ENCODE peak calls at places on chromosomes 1 and 21, in nine cellular contexts. Y is A549, D is tibial nerve, H is heart left ventricle, S is IMR-90, O is sigmoid colon, F is adrenal gland, A is uterus, X is spleen. P is an unnamed sample.

GRCh38 chr21:29318354-29318753 is 19.6 kb downstream of the BACH1 start:
- DNase-seq in Y (no peak), D (no peak), H (no peak), S (peak), O (no peak), F (no peak), A (no peak), X (no peak), P (peak)

GRCh38 chr21:31173881-31174555 is 135.7 kb upstream of the KRTAP19-8 start:
- DNase-seq in Y (no peak), D (no peak), H (peak), S (no peak), O (no peak), F (peak), A (peak), X (no peak), P (peak)

GRCh38 chr1:106944721-106945120 is 111.8 kb upstream of the PRMT6 start:
- DNase-seq in Y (no peak), D (no peak), H (no peak), S (peak), O (no peak), F (no peak), A (no peak), X (no peak), P (no peak)

GRCh38 chr1:206706298-206706791 is 21.6 kb downstream of the MAPKAPK2 start:
- DNase-seq in Y (no peak), D (no peak), H (no peak), S (peak), O (peak), F (no peak), A (peak), X (no peak), P (no peak)

GRCh38 chr1:910881-911721 is 12.6 kb upstream of the SAMD11 start:
- DNase-seq in Y (peak), D (peak), H (no peak), S (peak), O (peak), F (peak), A (peak), X (peak), P (peak)

GRCh38 chr1:24018611-24019580 is 38.8 kb upstream of the SRSF10 start:
- DNase-seq in Y (peak), D (peak), H (peak), S (peak), O (peak), F (peak), A (peak), X (no peak), P (peak)

GRCh38 chr1:11499825-11500331 is 20.9 kb downstream of the DISP3 start:
- DNase-seq in Y (no peak), D (no peak), H (no peak), S (no peak), O (peak), F (no peak), A (no peak), X (peak), P (no peak)

GRCh38 chr1:170665625-170666024 is 1.7 kb downstream of the PRRX1 start:
- DNase-seq in Y (no peak), D (no peak), H (peak), S (no peak), O (no peak), F (no peak), A (peak), X (no peak), P (no peak)

GRCh38 chr1:101261629-101262028 is 24.8 kb downstream of the S1PR1 start:
- DNase-seq in Y (no peak), D (no peak), H (no peak), S (no peak), O (no peak), F (no peak), A (no peak), X (no peak), P (no peak)

GRCh38 chr21:42737969-42738590 is 84.7 kb downstream of the PDE9A start:
- DNase-seq in Y (no peak), D (no peak), H (peak), S (no peak), O (peak), F (peak), A (peak), X (peak), P (peak)

GRCh38 chr1:67013573-67013972 is 40.4 kb downstream of the SLC35D1 start:
- DNase-seq in Y (no peak), D (no peak), H (no peak), S (peak), O (no peak), F (no peak), A (no peak), X (no peak), P (no peak)

GRCh38 chr1:181482521-181483083 is 715 bp upstream of the CACNA1E start:
- DNase-seq in Y (peak), D (no peak), H (peak), S (peak), O (no peak), F (peak), A (no peak), X (peak), P (no peak)

GRCh38 chr1:46547481-46548383 is 3.7 kb downstream of the KNCN start:
- DNase-seq in Y (peak), D (no peak), H (peak), S (peak), O (no peak), F (no peak), A (no peak), X (peak), P (no peak)

GRCh38 chr1:65674522-65674921 is 118.2 kb upstream of the PDE4B start:
- DNase-seq in Y (no peak), D (no peak), H (no peak), S (no peak), O (no peak), F (no peak), A (no peak), X (no peak), P (no peak)

GRCh38 chr1:18794066-18794465 is 65.4 kb downstream of the TAS1R2 start:
- DNase-seq in Y (no peak), D (no peak), H (no peak), S (no peak), O (no peak), F (no peak), A (no peak), X (no peak), P (no peak)

GRCh38 chr1:204072951-204073836 is at the start of gene SOX13:
- DNase-seq in Y (peak), D (peak), H (peak), S (peak), O (peak), F (peak), A (peak), X (peak), P (peak)

GRCh38 chr21:10463156-10463555 is 58.2 kb upstream of the TPTE start:
- DNase-seq in Y (no peak), D (no peak), H (no peak), S (no peak), O (no peak), F (no peak), A (no peak), X (no peak), P (no peak)

GRCh38 chr1:215710340-215710971 is 143.4 kb downstream of the KCTD3 start:
- DNase-seq in Y (peak), D (no peak), H (no peak), S (peak), O (no peak), F (no peak), A (no peak), X (no peak), P (no peak)

GRCh38 chr1:50265790-50266314 is 157.1 kb downstream of the ELAVL4 start:
- DNase-seq in Y (no peak), D (no peak), H (no peak), S (no peak), O (peak), F (peak), A (peak), X (no peak), P (no peak)

GRCh38 chr1:226063362-226064167 is 1.0 kb downstream of the H3-3A start:
- DNase-seq in Y (peak), D (peak), H (peak), S (peak), O (peak), F (peak), A (peak), X (peak), P (peak)

GRCh38 chr1:187464320-187464719 is 635.6 kb downstream of the PLA2G4A start:
- DNase-seq in Y (no peak), D (no peak), H (no peak), S (no peak), O (no peak), F (no peak), A (no peak), X (no peak), P (no peak)

GRCh38 chr1:242454262-242455051 is 70.0 kb downstream of the PLD5 start:
- DNase-seq in Y (peak), D (no peak), H (no peak), S (peak), O (no peak), F (no peak), A (no peak), X (no peak), P (peak)

GRCh38 chr1:100699744-100700143 is 19.8 kb upstream of the VCAM1 start:
- DNase-seq in Y (no peak), D (no peak), H (no peak), S (peak), O (no peak), F (no peak), A (no peak), X (no peak), P (no peak)

GRCh38 chr1:30322859-30323257 is 400.5 kb downstream of the MATN1 start:
- DNase-seq in Y (no peak), D (no peak), H (no peak), S (no peak), O (no peak), F (peak), A (no peak), X (no peak), P (no peak)

GRCh38 chr1:150182233-150182632 is 32.5 kb downstream of the PLEKHO1 start:
- DNase-seq in Y (no peak), D (no peak), H (no peak), S (no peak), O (peak), F (no peak), A (no peak), X (no peak), P (no peak)

GRCh38 chr1:26584022-26584485 is 54.5 kb downstream of the RPS6KA1 start:
- DNase-seq in Y (peak), D (no peak), H (no peak), S (no peak), O (no peak), F (no peak), A (no peak), X (no peak), P (no peak)

GRCh38 chr1:22850681-22851080 is 122.0 kb downstream of the LACTBL1 start:
- DNase-seq in Y (no peak), D (no peak), H (peak), S (peak), O (no peak), F (peak), A (no peak), X (no peak), P (peak)

GRCh38 chr1:22117238-22117637 is 25.7 kb downstream of the WNT4 start:
- DNase-seq in Y (no peak), D (no peak), H (no peak), S (no peak), O (peak), F (no peak), A (no peak), X (no peak), P (no peak)

GRCh38 chr1:161182214-161182613 is 4.9 kb upstream of the B4GALT3 start:
- DNase-seq in Y (peak), D (no peak), H (no peak), S (peak), O (no peak), F (no peak), A (no peak), X (peak), P (no peak)

GRCh38 chr21:17371470-17371869 is 141.4 kb upstream of the CXADR start:
- DNase-seq in Y (no peak), D (no peak), H (no peak), S (peak), O (no peak), F (no peak), A (no peak), X (no peak), P (no peak)

GRCh38 chr1:25617626-25618432 is 1.2 kb downstream of the MAN1C1 start:
- DNase-seq in Y (no peak), D (no peak), H (peak), S (no peak), O (peak), F (no peak), A (no peak), X (peak), P (no peak)

GRCh38 chr1:35808376-35809155 is 750 bp downstream of the AGO4 start:
- DNase-seq in Y (peak), D (no peak), H (peak), S (no peak), O (peak), F (no peak), A (peak), X (peak), P (peak)

GRCh38 chr1:99599678-99600175 is 46.2 kb upstream of the PALMD start:
- DNase-seq in Y (peak), D (no peak), H (peak), S (peak), O (no peak), F (peak), A (peak), X (no peak), P (no peak)

GRCh38 chr1:57770772-57771171 is 346.9 kb upstream of the DAB1 start:
- DNase-seq in Y (peak), D (no peak), H (no peak), S (peak), O (no peak), F (no peak), A (no peak), X (no peak), P (no peak)

GRCh38 chr1:235588916-235589515 is 60.6 kb downstream of the GNG4 start:
- DNase-seq in Y (peak), D (no peak), H (no peak), S (peak), O (no peak), F (no peak), A (peak), X (peak), P (no peak)

GRCh38 chr1:217076902-217077301 is 353.7 kb upstream of the ESRRG start:
- DNase-seq in Y (no peak), D (no peak), H (no peak), S (peak), O (no peak), F (no peak), A (no peak), X (no peak), P (no peak)

GRCh38 chr1:27520651-27521050 is 30.7 kb upstream of the WASF2 start:
- DNase-seq in Y (no peak), D (no peak), H (no peak), S (no peak), O (no peak), F (no peak), A (no peak), X (no peak), P (no peak)

GRCh38 chr1:235649722-235650163 is at the start of gene GNG4:
- DNase-seq in Y (peak), D (no peak), H (no peak), S (no peak), O (peak), F (no peak), A (no peak), X (peak), P (no peak)

GRCh38 chr1:15038232-15039016 is 115.1 kb upstream of the TMEM51 start:
- DNase-seq in Y (peak), D (no peak), H (no peak), S (peak), O (no peak), F (no peak), A (no peak), X (no peak), P (no peak)

DNA sequence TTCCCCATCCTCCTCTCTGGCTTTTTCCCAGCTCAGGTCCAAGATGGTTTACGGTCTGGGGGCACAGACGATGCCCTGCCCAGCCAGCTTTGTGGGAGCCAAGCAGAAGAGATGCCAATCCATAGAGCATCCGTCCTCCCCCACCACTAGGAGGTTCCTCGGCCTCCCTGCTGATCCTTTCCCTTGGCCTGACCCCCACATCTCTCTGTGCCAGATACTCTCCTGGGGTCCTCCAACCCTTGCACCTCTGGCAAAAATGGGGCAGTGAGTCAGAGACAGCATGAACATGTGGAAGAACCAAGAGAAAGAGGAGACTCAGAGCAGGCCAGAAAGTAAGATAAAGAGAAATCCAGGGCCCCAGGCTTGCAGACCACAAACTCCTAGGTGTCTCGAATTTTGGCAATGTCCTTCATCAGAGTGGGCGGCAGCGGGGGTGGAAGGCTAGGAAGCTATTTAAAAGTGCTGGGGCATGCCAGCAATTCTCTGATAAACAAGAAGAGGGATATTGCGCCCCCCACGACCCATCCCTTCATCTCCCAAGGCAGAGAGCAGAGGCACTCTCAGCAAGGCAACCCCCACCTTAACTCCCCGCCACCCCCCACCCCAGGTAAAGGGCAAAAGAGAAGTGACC is 11.4 kb downstream of the BLACAT1 start:
- DNase-seq in Y (no peak), D (no peak), H (peak), S (no peak), O (no peak), F (no peak), A (no peak), X (no peak), P (no peak)
- H3K4me3 ChIP-seq in Y (no peak), D (no peak), H (peak), S (no peak), O (peak), F (no peak), A (peak), X (no peak), P (no peak)

GRCh38 chr21:45981641-45982255 is at the start of gene COL6A1:
- DNase-seq in Y (no peak), D (no peak), H (peak), S (peak), O (peak), F (peak), A (peak), X (peak), P (peak)
- TF ChIP-seq POLR2A in Y (peak), D (no peak), H (no peak), S (peak), O (peak), F (peak), A (peak), X (no peak), P (peak)

GRCh38 chr1:207817778-207818751 is 66.2 kb downstream of the CD46 start:
- DNase-seq in Y (no peak), D (no peak), H (no peak), S (no peak), O (peak), F (peak), A (peak), X (no peak), P (no peak)
- H3K27ac ChIP-seq in Y (peak), D (no peak), H (peak), S (no peak), O (peak), F (peak), A (peak), X (no peak), P (peak)

GRCh38 chr1:232704256-232704655 is 74.3 kb upstream of the SIPA1L2 start:
- DNase-seq in Y (no peak), D (no peak), H (no peak), S (no peak), O (no peak), F (no peak), A (no peak), X (no peak), P (no peak)

GRCh38 chr1:232707142-232707541 is 77.2 kb upstream of the SIPA1L2 start:
- DNase-seq in Y (no peak), D (no peak), H (no peak), S (no peak), O (no peak), F (no peak), A (no peak), X (no peak), P (peak)

GRCh38 chr1:232705815-232706575 is 76.1 kb upstream of the SIPA1L2 start:
- DNase-seq in Y (no peak), D (no peak), H (no peak), S (no peak), O (peak), F (peak), A (peak), X (no peak), P (peak)

GRCh38 chr1:232709339-232709738 is 79.4 kb upstream of the SIPA1L2 start:
- DNase-seq in Y (no peak), D (no peak), H (no peak), S (peak), O (no peak), F (no peak), A (no peak), X (no peak), P (no peak)

GRCh38 chr1:232704694-232705680 is 75.1 kb upstream of the SIPA1L2 start:
- DNase-seq in Y (peak), D (peak), H (no peak), S (peak), O (peak), F (peak), A (peak), X (no peak), P (peak)
- H3K4me3 ChIP-seq in Y (no peak), D (no peak), H (no peak), S (no peak), O (no peak), F (no peak), A (no peak), X (no peak), P (no peak)

GRCh38 chr1:40977721-40978120 is 1.8 kb upstream of the CTPS1 start:
- DNase-seq in Y (peak), D (no peak), H (no peak), S (no peak), O (no peak), F (no peak), A (no peak), X (no peak), P (no peak)

GRCh38 chr1:40980068-40980452 is 564 bp downstream of the CTPS1 start:
- DNase-seq in Y (no peak), D (no peak), H (peak), S (no peak), O (no peak), F (no peak), A (no peak), X (no peak), P (no peak)

GRCh38 chr1:40980453-40981121 is 1.1 kb downstream of the CTPS1 start:
- DNase-seq in Y (peak), D (no peak), H (no peak), S (peak), O (no peak), F (peak), A (peak), X (no peak), P (peak)

GRCh38 chr1:40978886-40979240 is 633 bp upstream of the CTPS1 start:
- DNase-seq in Y (no peak), D (no peak), H (no peak), S (no peak), O (peak), F (peak), A (peak), X (no peak), P (no peak)

DNA sequence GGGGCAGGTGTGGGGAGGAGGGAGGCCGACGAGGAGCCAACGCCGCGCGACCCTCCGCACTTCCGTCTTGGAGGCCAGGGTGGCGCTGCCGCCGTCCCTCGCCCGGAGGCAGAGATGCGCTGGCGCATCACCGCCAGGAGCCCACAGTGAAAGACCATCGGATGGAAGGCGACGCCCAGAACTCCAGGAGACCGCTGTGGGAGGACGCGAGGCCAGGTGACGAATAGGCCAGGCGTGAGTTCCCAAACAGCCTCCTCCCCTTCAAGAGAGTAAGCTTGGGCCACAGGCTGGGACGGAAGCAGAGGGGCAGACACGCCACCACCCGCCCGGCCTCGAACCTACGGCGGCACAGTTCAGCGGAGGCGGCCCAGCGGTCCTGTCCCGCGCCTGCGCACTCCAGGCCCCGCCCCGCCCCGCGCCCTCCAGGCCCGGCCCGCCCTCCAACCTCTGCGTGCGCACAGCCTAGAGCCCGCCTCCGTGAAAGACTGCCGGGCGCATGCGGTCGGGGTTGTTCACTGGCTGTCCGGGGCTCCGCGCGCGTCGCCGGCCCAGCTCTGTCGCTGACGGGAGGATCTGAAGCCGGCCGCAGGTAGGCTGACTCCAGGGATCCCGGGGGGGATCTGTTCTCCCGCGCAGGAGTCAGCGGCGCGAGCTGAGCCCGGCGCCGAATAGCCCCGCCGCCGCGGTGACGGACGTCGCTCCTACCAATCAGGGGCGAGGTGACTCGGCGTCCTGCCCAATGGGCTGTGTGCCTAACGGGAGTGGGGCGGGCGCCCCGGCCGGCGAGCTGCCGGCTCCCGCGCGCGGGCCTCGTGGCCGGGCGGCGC is at the start of gene CTPS1:
- DNase-seq in Y (peak), D (peak), H (peak), S (peak), O (peak), F (peak), A (peak), X (peak), P (peak)
- TF ChIP-seq POLR2A in Y (peak), D (peak), H (no peak), S (peak), O (peak), F (peak), A (peak), X (peak), P (peak)